ENCODE peak calls at places on chromosomes 11 and 22, in seven cellular contexts. T, L, I, G, C, A and W are unnamed samples.

GRCh38 chr11:133409799-133410198 is 122.5 kb downstream of the OPCML start:
- DNase-seq in T (no peak), L (no peak), I (no peak), G (no peak), C (no peak), A (no peak), W (no peak)

GRCh38 chr22:41517172-41518047 is 26.9 kb downstream of the POLR3H start:
- DNase-seq in T (no peak), L (peak), I (peak), G (peak), C (peak), A (no peak), W (peak)

GRCh38 chr22:41555325-41555724 is 5.5 kb upstream of the CSDC2 start:
- DNase-seq in T (no peak), L (no peak), I (no peak), G (no peak), C (no peak), A (no peak), W (no peak)

GRCh38 chr22:49352361-49353169 is 475.1 kb downstream of the BRD1 start:
- DNase-seq in T (no peak), L (no peak), I (no peak), G (no peak), C (no peak), A (no peak), W (no peak)

GRCh38 chr11:122642472-122642922 is 13.0 kb upstream of the UBASH3B start:
- DNase-seq in T (no peak), L (no peak), I (peak), G (no peak), C (no peak), A (no peak), W (no peak)

GRCh38 chr11:20397281-20397680 is 9.8 kb downstream of the PRMT3 start:
- DNase-seq in T (no peak), L (no peak), I (no peak), G (peak), C (peak), A (no peak), W (no peak)

GRCh38 chr11:107957109-107957588 is 28.9 kb downstream of the RAB39A start:
- DNase-seq in T (no peak), L (no peak), I (no peak), G (no peak), C (no peak), A (no peak), W (no peak)

GRCh38 chr11:121291896-121292502 is 572 bp upstream of the SC5D start:
- DNase-seq in T (no peak), L (peak), I (peak), G (peak), C (peak), A (no peak), W (no peak)

GRCh38 chr11:114440121-114440860 is 1.0 kb downstream of the REXO2 start:
- DNase-seq in T (no peak), L (no peak), I (no peak), G (no peak), C (no peak), A (no peak), W (no peak)

GRCh38 chr11:33040127-33040861 is 922 bp downstream of the TCP11L1 start:
- DNase-seq in T (no peak), L (no peak), I (no peak), G (no peak), C (no peak), A (peak), W (no peak)

GRCh38 chr22:19120829-19121630 is 1.2 kb downstream of the DGCR2 start:
- DNase-seq in T (no peak), L (no peak), I (peak), G (no peak), C (peak), A (peak), W (no peak)

GRCh38 chr11:126871792-126872191 is 128.8 kb downstream of the KIRREL3 start:
- DNase-seq in T (no peak), L (no peak), I (no peak), G (no peak), C (no peak), A (no peak), W (no peak)

GRCh38 chr11:118838905-118839553 is 44.7 kb upstream of the CXCR5 start:
- DNase-seq in T (no peak), L (no peak), I (no peak), G (no peak), C (no peak), A (no peak), W (no peak)

GRCh38 chr11:34185926-34186841 is 80.8 kb downstream of the NAT10 start:
- DNase-seq in T (no peak), L (no peak), I (no peak), G (no peak), C (peak), A (no peak), W (no peak)

GRCh38 chr11:87926250-87926970 is 248.8 kb downstream of the RAB38 start:
- DNase-seq in T (no peak), L (no peak), I (peak), G (no peak), C (peak), A (no peak), W (no peak)

GRCh38 chr11:65121865-65122696 is at the start of the genes FAU and MRPL49:
- DNase-seq in T (peak), L (peak), I (peak), G (peak), C (peak), A (peak), W (peak)

GRCh38 chr11:62881579-62882427 is 1.1 kb downstream of the SLC3A2 start:
- DNase-seq in T (no peak), L (peak), I (peak), G (peak), C (no peak), A (peak), W (peak)

GRCh38 chr11:24233041-24233440 is 263.8 kb upstream of the LUZP2 start:
- DNase-seq in T (no peak), L (no peak), I (no peak), G (no peak), C (no peak), A (no peak), W (no peak)

GRCh38 chr11:105139669-105140068 is at the start of gene CARD18:
- DNase-seq in T (no peak), L (no peak), I (no peak), G (no peak), C (no peak), A (no peak), W (no peak)

GRCh38 chr11:122814401-122814800 is 23.9 kb upstream of the CRTAM start:
- DNase-seq in T (no peak), L (no peak), I (no peak), G (no peak), C (no peak), A (no peak), W (no peak)

GRCh38 chr11:19579957-19580356 is 132.7 kb upstream of the NAV2 start:
- DNase-seq in T (no peak), L (no peak), I (no peak), G (no peak), C (no peak), A (no peak), W (no peak)